ENCODE peak calls at places on chromosomes 11 and 22, in ten cellular contexts. Y is lung microvascular endothelial cell; U is H54; W is dorsolateral prefrontal cortex; J is stimulated activated CD4-positive, alpha-beta T cell treated with anti-CD3 and anti-CD28 coated beads, TNF-alpha, amount 100 ng/mL, for 1 hour; Z is epithelial cell of prostate; I is NCI-H1105; O is AG04450; A is ELF-1; H is Daoy. P is an unnamed sample.

GRCh38 chr11:121029813-121030445 is 6.0 kb downstream of the TBCEL start:
- DNase-seq in Y (no peak), U (no peak), W (no peak), J (no peak), Z (no peak), I (no peak), O (no peak), A (no peak), H (no peak), P (no peak)

GRCh38 chr11:107898270-107898669 is 30.0 kb upstream of the RAB39A start:
- DNase-seq in Y (peak), U (peak), W (no peak), J (no peak), Z (no peak), I (no peak), O (peak), A (no peak), H (peak), P (peak)

GRCh38 chr11:440065-441042 is 1.5 kb downstream of the ANO9 start:
- DNase-seq in Y (peak), U (no peak), W (no peak), J (no peak), Z (no peak), I (no peak), O (no peak), A (no peak), H (peak), P (no peak)

GRCh38 chr11:5380740-5381342 is 2.8 kb upstream of the OR51M1 start:
- DNase-seq in Y (peak), U (peak), W (peak), J (no peak), Z (no peak), I (peak), O (peak), A (peak), H (peak), P (peak)

GRCh38 chr11:99739464-99740089 is 718.8 kb downstream of the CNTN5 start:
- DNase-seq in Y (peak), U (no peak), W (no peak), J (no peak), Z (no peak), I (peak), O (peak), A (peak), H (peak), P (peak)

GRCh38 chr11:109845437-109845836 is 247.8 kb upstream of the ZC3H12C start:
- DNase-seq in Y (no peak), U (no peak), W (no peak), J (no peak), Z (no peak), I (no peak), O (no peak), A (no peak), H (no peak), P (no peak)

GRCh38 chr22:49018601-49019000 is 809.1 kb downstream of the BRD1 start:
- DNase-seq in Y (no peak), U (no peak), W (peak), J (no peak), Z (no peak), I (no peak), O (no peak), A (peak), H (no peak), P (no peak)

GRCh38 chr11:121870202-121871045 is 245.6 kb downstream of the BLID start:
- DNase-seq in Y (no peak), U (no peak), W (no peak), J (no peak), Z (no peak), I (no peak), O (no peak), A (no peak), H (no peak), P (no peak)

GRCh38 chr11:9754041-9754471 is 90.2 kb downstream of the SWAP70 start:
- DNase-seq in Y (no peak), U (peak), W (no peak), J (no peak), Z (peak), I (no peak), O (no peak), A (no peak), H (no peak), P (peak)

GRCh38 chr11:11408436-11409221 is 55.6 kb upstream of the CSNK2A3 start:
- DNase-seq in Y (no peak), U (no peak), W (no peak), J (no peak), Z (no peak), I (no peak), O (no peak), A (no peak), H (no peak), P (no peak)

GRCh38 chr11:102981324-102981910 is 25.9 kb upstream of the MMP13 start:
- DNase-seq in Y (peak), U (no peak), W (no peak), J (no peak), Z (no peak), I (no peak), O (no peak), A (no peak), H (no peak), P (no peak)

GRCh38 chr11:64343740-64344133 is 3.7 kb downstream of the CCDC88B start:
- DNase-seq in Y (peak), U (no peak), W (no peak), J (no peak), Z (no peak), I (no peak), O (no peak), A (peak), H (no peak), P (no peak)

GRCh38 chr11:88508558-88508807 is 170.9 kb upstream of the CTSC start:
- DNase-seq in Y (no peak), U (no peak), W (no peak), J (no peak), Z (no peak), I (peak), O (no peak), A (peak), H (no peak), P (no peak)

GRCh38 chr11:3003396-3004231 is 11.5 kb upstream of the NAP1L4 start:
- DNase-seq in Y (no peak), U (no peak), W (no peak), J (no peak), Z (peak), I (no peak), O (no peak), A (no peak), H (no peak), P (peak)

GRCh38 chr11:19913236-19913892 is 200.7 kb downstream of the NAV2 start:
- DNase-seq in Y (no peak), U (no peak), W (no peak), J (no peak), Z (no peak), I (no peak), O (no peak), A (no peak), H (no peak), P (no peak)

GRCh38 chr22:12697441-12697840 is 2830.6 kb upstream of the OR11H1 start:
- DNase-seq in Y (no peak), U (no peak), W (no peak), J (no peak), Z (no peak), I (no peak), O (no peak), A (no peak), H (no peak), P (no peak)

GRCh38 chr11:70135142-70136132 is 57.3 kb downstream of the ANO1 start:
- DNase-seq in Y (no peak), U (no peak), W (no peak), J (no peak), Z (no peak), I (no peak), O (no peak), A (peak), H (no peak), P (no peak)

GRCh38 chr11:2298795-2299747 is 2.6 kb downstream of the C11orf21 start:
- DNase-seq in Y (no peak), U (no peak), W (peak), J (no peak), Z (no peak), I (peak), O (no peak), A (peak), H (no peak), P (peak)

GRCh38 chr22:22798232-22798616 is 89.4 kb upstream of the IGLL5 start:
- DNase-seq in Y (no peak), U (no peak), W (no peak), J (no peak), Z (no peak), I (no peak), O (no peak), A (no peak), H (no peak), P (no peak)

GRCh38 chr11:62010935-62011528 is 43.6 kb upstream of the FTH1 start:
- DNase-seq in Y (no peak), U (no peak), W (no peak), J (no peak), Z (no peak), I (no peak), O (no peak), A (peak), H (no peak), P (no peak)

GRCh38 chr11:19936461-19936860 is 223.8 kb downstream of the DBX1 start:
- DNase-seq in Y (no peak), U (no peak), W (no peak), J (no peak), Z (no peak), I (no peak), O (no peak), A (no peak), H (no peak), P (no peak)

GRCh38 chr11:118790357-118791014 is 478 bp downstream of the DDX6 start:
- DNase-seq in Y (peak), U (peak), W (peak), J (peak), Z (no peak), I (peak), O (no peak), A (peak), H (peak), P (no peak)

GRCh38 chr11:65375012-65375411 is 7.4 kb downstream of the SLC25A45 start:
- DNase-seq in Y (peak), U (no peak), W (no peak), J (no peak), Z (no peak), I (no peak), O (no peak), A (no peak), H (no peak), P (peak)